ENCODE peak calls at places on chromosomes 7 and 10, in ten cellular contexts. S is activated CD4-positive, alpha-beta T cell treated with anti-CD3 and anti-CD28 coated beads, Interleukin-2, amount 10 ng/mL, durations not matched to agents 7 days and 5 days; P is NCI-H1436; I is stimulated activated CD4-positive, alpha-beta T cell treated with anti-CD3 and anti-CD28 coated beads, Interleukin-2, amount 100 ng/mL, for 4 hours; T is fibroblast of gingiva; X is GM18507; E is mucosa of gallbladder; W is effector CD4-positive, alpha-beta T cell; B is naive thymus-derived CD8-positive, alpha-beta T cell; G is CD8-positive, alpha-beta T cell. F is an unnamed sample.

GRCh38 chr7:117597755-117598154 is 117.9 kb downstream of the CFTR start:
- DNase-seq in S (no peak), P (no peak), I (no peak), T (no peak), X (no peak), E (no peak), W (no peak), B (no peak), G (no peak), F (no peak)

GRCh38 chr7:81684513-81685262 is 85.2 kb downstream of the HGF start:
- DNase-seq in S (no peak), P (peak; percentile 94), I (no peak), T (peak; percentile 100), X (no peak), E (peak; percentile 86), W (no peak), B (no peak), G (no peak), F (peak; percentile 100)

GRCh38 chr7:47008461-47008860 is 573.5 kb downstream of the TNS3 start:
- DNase-seq in S (no peak), P (no peak), I (no peak), T (peak; percentile 33), X (no peak), E (no peak), W (no peak), B (no peak), G (no peak), F (no peak)

GRCh38 chr10:84401838-84402611 is 73.6 kb downstream of the CCSER2 start:
- DNase-seq in S (no peak), P (no peak), I (no peak), T (no peak), X (no peak), E (no peak), W (no peak), B (no peak), G (no peak), F (no peak)

GRCh38 chr10:51090190-51090589 is 15.9 kb downstream of the PRKG1 start:
- DNase-seq in S (no peak), P (no peak), I (no peak), T (no peak), X (no peak), E (no peak), W (no peak), B (no peak), G (no peak), F (peak; percentile 28)

GRCh38 chr7:148327379-148327778 is 263.2 kb upstream of the C7orf33 start:
- DNase-seq in S (no peak), P (no peak), I (no peak), T (no peak), X (no peak), E (no peak), W (no peak), B (no peak), G (no peak), F (no peak)

GRCh38 chr7:28096713-28097112 is 83.9 kb downstream of the JAZF1 start:
- DNase-seq in S (peak; percentile 45), P (peak; percentile 41), I (peak; percentile 36), T (peak; percentile 81), X (peak; percentile 36), E (peak; percentile 53), W (peak; percentile 26), B (peak; percentile 28), G (peak; percentile 44), F (peak; percentile 65)

GRCh38 chr10:116053910-116054309 is 219.1 kb downstream of the GFRA1 start:
- DNase-seq in S (no peak), P (no peak), I (no peak), T (no peak), X (no peak), E (no peak), W (no peak), B (no peak), G (no peak), F (no peak)

GRCh38 chr7:91892099-91892788 is 11.7 kb upstream of the MTERF1 start:
- DNase-seq in S (no peak), P (no peak), I (no peak), T (no peak), X (no peak), E (no peak), W (no peak), B (no peak), G (no peak), F (no peak)

GRCh38 chr7:99990417-99990816 is 14.6 kb upstream of the AZGP1 start:
- DNase-seq in S (no peak), P (no peak), I (no peak), T (no peak), X (no peak), E (no peak), W (no peak), B (no peak), G (no peak), F (no peak)

GRCh38 chr10:86733260-86733671 is 23.2 kb upstream of the BMPR1A start:
- DNase-seq in S (no peak), P (no peak), I (no peak), T (peak; percentile 33), X (no peak), E (peak; percentile 55), W (no peak), B (no peak), G (no peak), F (no peak)

F was measured in fibroblast of the conjunctiva.